ENCODE peak calls at places on chromosome 6, in ten cellular contexts. T, Q, J, U, B, L, H, O, X and R are unnamed samples.

GRCh38 chr6:169489642-169490408 is 212.0 kb downstream of the WDR27 start:
- DNase-seq in T (no peak), Q (no peak), J (no peak), U (no peak), B (no peak), L (no peak), H (no peak), O (no peak), X (no peak), R (no peak)

GRCh38 chr6:149686230-149686629 is 31.7 kb downstream of the LATS1 start:
- DNase-seq in T (no peak), Q (no peak), J (no peak), U (no peak), B (no peak), L (no peak), H (no peak), O (no peak), X (no peak), R (no peak)

GRCh38 chr6:119929121-119929520 is 579.6 kb upstream of the MAN1A1 start:
- DNase-seq in T (no peak), Q (no peak), J (no peak), U (no peak), B (no peak), L (no peak), H (no peak), O (no peak), X (no peak), R (no peak)

GRCh38 chr6:88124925-88125557 is 41.1 kb downstream of the CNR1 start:
- DNase-seq in T (no peak), Q (no peak), J (no peak), U (no peak), B (no peak), L (no peak), H (no peak), O (no peak), X (no peak), R (no peak)

GRCh38 chr6:134678436-134678889 is 271.4 kb downstream of the ALDH8A1 start:
- DNase-seq in T (no peak), Q (no peak), J (no peak), U (no peak), B (no peak), L (no peak), H (peak; percentile 50), O (peak; percentile 92), X (peak; percentile 83), R (no peak)

GRCh38 chr6:74073896-74074295 is 377.9 kb downstream of the CD109 start:
- DNase-seq in T (no peak), Q (no peak), J (no peak), U (no peak), B (no peak), L (no peak), H (no peak), O (peak; percentile 60), X (no peak), R (no peak)

GRCh38 chr6:44486002-44486421 is 98.5 kb downstream of the CDC5L start:
- DNase-seq in T (no peak), Q (no peak), J (no peak), U (no peak), B (no peak), L (no peak), H (no peak), O (no peak), X (no peak), R (no peak)

GRCh38 chr6:71211799-71212198 is 76.8 kb upstream of the OGFRL1 start:
- DNase-seq in T (no peak), Q (no peak), J (no peak), U (no peak), B (no peak), L (no peak), H (no peak), O (no peak), X (no peak), R (no peak)

GRCh38 chr6:47301441-47301840 is 8.3 kb downstream of the TNFRSF21 start:
- DNase-seq in T (no peak), Q (no peak), J (no peak), U (no peak), B (no peak), L (no peak), H (no peak), O (no peak), X (no peak), R (no peak)

GRCh38 chr6:140230282-140230681 is 855.8 kb upstream of the CITED2 start:
- DNase-seq in T (no peak), Q (no peak), J (no peak), U (no peak), B (no peak), L (no peak), H (no peak), O (no peak), X (no peak), R (no peak)

GRCh38 chr6:31652925-31653724 is 664 bp upstream of the BAG6 start:
- DNase-seq in T (peak; percentile 82), Q (peak; percentile 81), J (peak; percentile 94), U (peak; percentile 93), B (peak; percentile 94), L (peak; percentile 92), H (peak; percentile 90), O (no peak), X (peak; percentile 90), R (no peak)

GRCh38 chr6:135094403-135094821 is 39.8 kb upstream of the HBS1L start:
- DNase-seq in T (peak; percentile 38), Q (peak; percentile 20), J (no peak), U (no peak), B (no peak), L (no peak), H (no peak), O (no peak), X (no peak), R (no peak)

GRCh38 chr6:153980176-153980575 is 58.9 kb upstream of the OPRM1 start:
- DNase-seq in T (no peak), Q (no peak), J (no peak), U (no peak), B (no peak), L (no peak), H (no peak), O (no peak), X (no peak), R (no peak)

GRCh38 chr6:93819189-93819588 is 399.8 kb upstream of the EPHA7 start:
- DNase-seq in T (no peak), Q (no peak), J (no peak), U (no peak), B (no peak), L (no peak), H (no peak), O (peak; percentile 21), X (no peak), R (no peak)

GRCh38 chr6:63941747-63942470 is 306.3 kb downstream of the PHF3 start:
- DNase-seq in T (no peak), Q (no peak), J (no peak), U (no peak), B (no peak), L (no peak), H (no peak), O (no peak), X (no peak), R (no peak)